ENCODE peak calls at places on chromosome 14, in eight cellular contexts. X is lower leg skin, U is D341Med, E is SW 1271, M is HT1080, K is GOT3, T is activated B cell treated with CpG ODN at 0.5 μM for 24 hours, Q is NCI-H774. J is an unnamed sample.
A peak's percentile ranks its signal among the peaks of the same experiment; 100 is the strongest.

GRCh38 chr14:37819155-37820015 is 224.0 kb downstream of the TTC6 start:
- DNase-seq in X (no peak), U (no peak), E (peak; percentile 11), M (peak; percentile 40), K (no peak), T (no peak), Q (no peak), J (no peak)

GRCh38 chr14:73758392-73759182 is 44.4 kb upstream of the PNMA1 start:
- DNase-seq in X (peak; percentile 94), U (peak; percentile 85), E (peak; percentile 70), M (peak; percentile 75), K (no peak), T (peak; percentile 77), Q (no peak), J (peak; percentile 81)

GRCh38 chr14:31059152-31059924 is 33.2 kb upstream of the STRN3 start:
- DNase-seq in X (no peak), U (peak; percentile 58), E (no peak), M (peak; percentile 28), K (no peak), T (no peak), Q (no peak), J (no peak)

GRCh38 chr14:90336985-90337384 is 5.2 kb upstream of the NRDE2 start:
- DNase-seq in X (no peak), U (no peak), E (no peak), M (no peak), K (no peak), T (no peak), Q (no peak), J (no peak)

GRCh38 chr14:79584679-79585078 is 626.6 kb downstream of the DIO2 start:
- DNase-seq in X (no peak), U (no peak), E (peak; percentile 59), M (peak; percentile 85), K (no peak), T (no peak), Q (no peak), J (no peak)

GRCh38 chr14:59754256-59754655 is 116.3 kb downstream of the RTN1 start:
- DNase-seq in X (no peak), U (no peak), E (no peak), M (peak; percentile 52), K (no peak), T (no peak), Q (no peak), J (no peak)

GRCh38 chr14:88503754-88504406 is 50.9 kb downstream of the PTPN21 start:
- DNase-seq in X (no peak), U (no peak), E (no peak), M (no peak), K (no peak), T (no peak), Q (no peak), J (no peak)

GRCh38 chr14:24674204-24674970 is 40.4 kb upstream of the GZMB start:
- DNase-seq in X (no peak), U (no peak), E (no peak), M (no peak), K (no peak), T (no peak), Q (no peak), J (no peak)

GRCh38 chr14:85867450-85867849 is 337.5 kb downstream of the FLRT2 start:
- DNase-seq in X (no peak), U (peak; percentile 36), E (no peak), M (peak; percentile 30), K (no peak), T (no peak), Q (no peak), J (no peak)

J was measured in NCI-H345.